ENCODE peak calls at places on chromosomes 6 and 20, in eight cellular contexts. N is Daoy, V is endothelial cell, G is kidney, I is nephron progenitor cell, T is HT1080, X is lung, J is HFF-Myc. Y is an unnamed sample.

GRCh38 chr20:35006531-35006971 is 50.9 kb downstream of the MYH7B start:
- DNase-seq in N (no peak), V (no peak), G (no peak), I (no peak), T (no peak), X (no peak), J (no peak), Y (peak; percentile 41)

GRCh38 chr6:1378224-1379025 is 11.0 kb upstream of the FOXF2 start:
- DNase-seq in N (no peak), V (peak; percentile 30), G (no peak), I (peak; percentile 52), T (no peak), X (no peak), J (no peak), Y (no peak)

GRCh38 chr20:35290887-35291417 is 1.3 kb downstream of the FAM83C start:
- DNase-seq in N (no peak), V (no peak), G (no peak), I (no peak), T (no peak), X (no peak), J (no peak), Y (no peak)

GRCh38 chr20:11849976-11850670 is 67.6 kb upstream of the BTBD3 start:
- DNase-seq in N (peak; percentile 79), V (no peak), G (no peak), I (no peak), T (peak; percentile 84), X (no peak), J (no peak), Y (no peak)

GRCh38 chr20:38278150-38278549 is 17.6 kb upstream of the KIAA1755 start:
- DNase-seq in N (no peak), V (no peak), G (no peak), I (no peak), T (no peak), X (no peak), J (no peak), Y (peak; percentile 55)

GRCh38 chr20:40802886-40803285 is 113.8 kb upstream of the MAFB start:
- DNase-seq in N (no peak), V (no peak), G (no peak), I (no peak), T (no peak), X (no peak), J (no peak), Y (no peak)

GRCh38 chr20:64160536-64161495 is 3.4 kb upstream of the MYT1 start:
- DNase-seq in N (no peak), V (no peak), G (peak; percentile 41), I (peak; percentile 27), T (no peak), X (no peak), J (no peak), Y (peak; percentile 80)

GRCh38 chr6:56819604-56820003 is 135.3 kb upstream of the BEND6 start:
- DNase-seq in N (no peak), V (no peak), G (no peak), I (no peak), T (no peak), X (no peak), J (no peak), Y (no peak)

GRCh38 chr6:36788768-36789167 is 50.5 kb downstream of the CPNE5 start:
- DNase-seq in N (peak; percentile 23), V (no peak), G (peak; percentile 21), I (no peak), T (peak; percentile 55), X (no peak), J (no peak), Y (no peak)

GRCh38 chr20:24305366-24305765 is 164.1 kb upstream of the SYNDIG1 start:
- DNase-seq in N (no peak), V (no peak), G (no peak), I (no peak), T (no peak), X (no peak), J (no peak), Y (no peak)

GRCh38 chr20:2797136-2797983 is 3.1 kb downstream of the CPXM1 start:
- DNase-seq in N (no peak), V (no peak), G (no peak), I (no peak), T (no peak), X (no peak), J (no peak), Y (no peak)

GRCh38 chr6:3977875-3978711 is 100.8 kb downstream of the FAM217A start:
- DNase-seq in N (peak; percentile 86), V (peak; percentile 22), G (no peak), I (peak; percentile 16), T (peak; percentile 89), X (no peak), J (peak; percentile 88), Y (no peak)

GRCh38 chr6:509676-510075 is 118.1 kb downstream of the IRF4 start:
- DNase-seq in N (no peak), V (no peak), G (no peak), I (no peak), T (no peak), X (no peak), J (no peak), Y (no peak)

GRCh38 chr6:137001287-137001976 is 43.3 kb downstream of the IL20RA start:
- DNase-seq in N (peak; percentile 70), V (no peak), G (no peak), I (peak; percentile 11), T (peak; percentile 84), X (no peak), J (peak; percentile 3), Y (no peak)

GRCh38 chr6:105178636-105179035 is 1.2 kb downstream of the POPDC3 start:
- DNase-seq in N (no peak), V (no peak), G (no peak), I (no peak), T (no peak), X (no peak), J (no peak), Y (no peak)

GRCh38 chr6:44738652-44739141 is 351.2 kb downstream of the CDC5L start:
- DNase-seq in N (peak; percentile 96), V (no peak), G (no peak), I (peak; percentile 17), T (no peak), X (no peak), J (no peak), Y (no peak)

GRCh38 chr20:300345-300744 is 3.0 kb downstream of the ZCCHC3 start:
- DNase-seq in N (no peak), V (no peak), G (no peak), I (no peak), T (no peak), X (no peak), J (no peak), Y (no peak)

GRCh38 chr6:134233180-134233579 is 84.7 kb downstream of the SGK1 start:
- DNase-seq in N (no peak), V (no peak), G (no peak), I (no peak), T (no peak), X (no peak), J (no peak), Y (no peak)

GRCh38 chr6:167839755-167840154 is 13.0 kb downstream of the AFDN start:
- DNase-seq in N (no peak), V (no peak), G (no peak), I (no peak), T (no peak), X (no peak), J (no peak), Y (no peak)

GRCh38 chr20:51586005-51586440 is 43.5 kb upstream of the NFATC2 start:
- DNase-seq in N (peak; percentile 85), V (no peak), G (no peak), I (no peak), T (peak; percentile 79), X (no peak), J (peak; percentile 50), Y (no peak)